ENCODE peak calls at places on chromosome 9, in five cellular contexts. Y is endodermal cell, G is SK-N-SH, N is neuronal stem cell, V is HepG2. X is an unnamed sample.

GRCh38 chr9:82234160-82234943 is 245.8 kb downstream of the SPATA31D1 start:
- DNase-seq in V (no peak), Y (no peak), G (no peak), N (no peak), X (no peak)

GRCh38 chr9:7970666-7971335 is 171.2 kb upstream of the DMAC1 start:
- DNase-seq in V (no peak), N (no peak), G (no peak), Y (no peak), X (no peak)

GRCh38 chr9:36818242-36818938 is 215.7 kb downstream of the PAX5 start:
- DNase-seq in N (no peak), Y (peak), V (no peak), G (no peak), X (peak)

GRCh38 chr9:27340876-27341540 is 44.1 kb upstream of the EQTN start:
- DNase-seq in N (peak), V (no peak), Y (no peak), G (no peak), X (no peak)

GRCh38 chr9:33248606-33249005 is 8.6 kb downstream of the SPINK4 start:
- DNase-seq in G (no peak), Y (no peak), N (no peak), V (no peak), X (no peak)

GRCh38 chr9:72129271-72130156 is 19.7 kb upstream of the GDA start:
- DNase-seq in V (peak), Y (no peak), G (no peak), N (no peak), X (no peak)

GRCh38 chr9:89878003-89878411 is 273.2 kb downstream of the GADD45G start:
- DNase-seq in N (no peak), Y (peak), V (no peak), G (no peak), X (no peak)

GRCh38 chr9:33415152-33416038 is 13.0 kb upstream of the AQP7 start:
- DNase-seq in N (peak), G (peak), V (peak), Y (peak), X (peak)

GRCh38 chr9:115135786-115136185 is 17.8 kb upstream of the TNC start:
- DNase-seq in V (no peak), Y (no peak), N (no peak), G (no peak), X (no peak)

GRCh38 chr9:89051421-89051820 is 60.2 kb downstream of the S1PR3 start:
- DNase-seq in Y (no peak), G (no peak), N (no peak), V (no peak), X (no peak)

GRCh38 chr9:32468740-32469139 is 57.3 kb downstream of the RIGI start:
- DNase-seq in Y (no peak), V (no peak), G (no peak), N (no peak), X (no peak)

GRCh38 chr9:77879344-77880089 is 152.1 kb downstream of the GNAQ start:
- DNase-seq in N (no peak), G (no peak), V (no peak), Y (no peak), X (no peak)

GRCh38 chr9:92001244-92001643 is 51.2 kb upstream of the ROR2 start:
- DNase-seq in V (no peak), Y (no peak), N (no peak), G (no peak), X (no peak)

GRCh38 chr9:35756275-35756742 is 2.2 kb upstream of the MSMP start:
- DNase-seq in V (no peak), G (no peak), N (no peak), Y (no peak), X (peak)

GRCh38 chr9:3006917-3007316 is 163.0 kb upstream of the PUM3 start:
- DNase-seq in G (no peak), V (no peak), N (no peak), Y (no peak), X (no peak)

GRCh38 chr9:3004572-3004971 is 160.7 kb upstream of the PUM3 start:
- DNase-seq in Y (no peak), V (no peak), G (no peak), N (no peak), X (no peak)

GRCh38 chr9:3012245-3012644 is 168.3 kb upstream of the PUM3 start:
- DNase-seq in Y (no peak), V (no peak), N (no peak), G (no peak), X (no peak)

GRCh38 chr9:3007331-3007730 is 163.4 kb upstream of the PUM3 start:
- DNase-seq in G (no peak), N (no peak), Y (no peak), V (no peak), X (no peak)

GRCh38 chr9:3008091-3008490 is 164.2 kb upstream of the PUM3 start:
- DNase-seq in N (no peak), G (no peak), V (peak), Y (no peak), X (no peak)
- H3K9ac ChIP-seq in N (no peak), G (no peak), V (no peak), Y (no peak), X (no peak)

GRCh38 chr9:108296056-108296455 is 559.7 kb downstream of the ACTL7B start:
- DNase-seq in G (no peak), N (no peak), V (no peak), Y (no peak), X (no peak)

GRCh38 chr9:108297025-108297424 is 558.8 kb downstream of the ACTL7B start:
- DNase-seq in Y (no peak), N (no peak), V (no peak), G (no peak), X (no peak)

GRCh38 chr9:108300296-108301287 is 555.2 kb downstream of the ACTL7B start:
- DNase-seq in N (no peak), V (no peak), Y (no peak), G (no peak), X (no peak)
- H3K9ac ChIP-seq in N (no peak), V (no peak), Y (no peak), G (no peak), X (no peak)

GRCh38 chr9:124410321-124410913 is 4.8 kb downstream of the PSMB7 start:
- DNase-seq in G (no peak), Y (no peak), N (no peak), V (no peak), X (no peak)

GRCh38 chr9:124412228-124412575 is 3.0 kb downstream of the PSMB7 start:
- DNase-seq in G (no peak), V (no peak), N (no peak), Y (no peak), X (no peak)

GRCh38 chr9:124414612-124415011 is 630 bp downstream of the PSMB7 start:
- DNase-seq in G (no peak), N (no peak), V (no peak), Y (no peak), X (no peak)

GRCh38 chr9:124411514-124412227 is 3.6 kb downstream of the PSMB7 start:
- DNase-seq in G (no peak), V (no peak), Y (no peak), N (no peak), X (no peak)

DNA sequence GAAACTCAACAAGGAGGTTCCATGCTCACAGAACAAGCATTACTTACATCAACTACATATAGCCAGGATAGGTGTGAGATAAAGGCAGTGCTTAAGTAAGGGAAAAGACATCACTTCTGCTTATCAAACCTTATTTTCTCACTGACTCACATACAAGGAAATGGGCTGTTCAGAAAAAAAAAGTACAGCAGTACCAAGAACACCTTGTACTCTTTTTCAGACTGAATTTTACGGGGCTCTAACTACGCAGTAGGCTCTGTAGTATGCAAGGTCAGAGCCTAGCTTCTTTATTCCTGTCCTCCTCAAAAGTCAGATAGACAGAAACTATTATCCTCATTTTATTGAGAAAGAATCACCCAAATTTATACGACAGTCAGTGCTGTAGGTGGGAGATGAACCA is 5.8 kb downstream of the PSMB7 start:
- DNase-seq in G (no peak), N (no peak), V (no peak), Y (no peak), X (no peak)
- H3K9ac ChIP-seq in G (no peak), N (no peak), V (no peak), Y (no peak), X (no peak)

GRCh38 chr9:137027369-137028012 is 546 bp downstream of the ABCA2 start:
- DNase-seq in G (peak), V (no peak), N (no peak), Y (peak), X (no peak)
- H3K9ac ChIP-seq in G (peak), V (peak), N (peak), Y (no peak), X (no peak)

DNA sequence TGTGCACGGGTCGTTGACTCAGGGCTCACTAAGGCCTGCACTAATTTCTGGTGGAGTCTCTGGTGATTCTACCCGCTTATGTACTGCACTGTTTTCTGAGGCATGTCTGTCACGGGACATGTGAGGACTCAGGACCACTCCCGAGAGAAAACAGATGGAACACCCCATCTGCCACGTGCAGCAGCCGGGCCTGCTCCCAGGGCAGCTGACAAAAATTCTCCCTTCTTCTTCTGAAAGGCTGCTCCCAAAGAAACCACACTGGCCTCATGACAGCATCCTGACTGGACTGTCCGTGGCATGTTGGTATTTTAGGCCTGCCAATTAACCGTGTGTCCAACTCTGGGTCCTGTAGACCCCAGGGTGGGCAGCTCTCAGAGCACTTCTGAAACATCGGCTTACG is 39.1 kb downstream of the FAM240B start:
- DNase-seq in N (no peak), V (no peak), Y (no peak), G (no peak), X (no peak)
- H3K9ac ChIP-seq in N (no peak), V (no peak), Y (no peak), G (no peak), X (no peak)

DNA sequence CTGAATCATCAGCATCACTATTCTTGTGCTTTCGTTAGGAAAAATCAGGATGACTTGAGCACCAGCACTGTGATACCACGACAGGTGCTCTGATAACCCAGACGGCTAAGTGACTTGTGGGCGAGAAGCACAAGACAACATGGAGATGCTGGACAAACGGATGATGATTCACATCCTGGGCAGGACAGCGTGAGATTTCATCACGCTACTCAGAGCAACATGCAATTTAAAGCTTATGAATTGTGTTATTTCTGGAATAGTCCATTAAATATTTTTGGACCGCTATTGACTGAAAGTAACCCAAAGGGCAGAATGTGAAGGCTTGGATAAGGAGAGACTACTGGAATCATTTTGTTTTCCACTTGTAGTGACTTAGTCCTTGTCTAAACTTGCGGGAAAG is 114.8 kb upstream of the DAPK1 start:
- DNase-seq in Y (no peak), V (no peak), G (no peak), N (no peak), X (no peak)
- H3K9ac ChIP-seq in Y (no peak), V (no peak), G (no peak), N (no peak), X (no peak)